ENCODE peak calls at places on chromosomes 2 and 18, in five cellular contexts. J is NAMALWA; W is keratinocyte; O is NCI-H2171; D is activated CD8-positive, alpha-beta T cell treated with anti-CD3 and anti-CD28 coated beads, Interleukin-2, amount 10 ng/mL, durations not matched to agents 7 days and 5 days. Y is an unnamed sample.

GRCh38 chr2:15708161-15708560 is 116.5 kb downstream of the DDX1 start:
- DNase-seq in W (no peak), O (no peak), J (no peak), D (no peak), Y (no peak)

GRCh38 chr18:49431563-49431962 is 28.9 kb downstream of the DYM start:
- DNase-seq in J (no peak), W (peak; percentile 35), O (no peak), D (no peak), Y (no peak)

GRCh38 chr2:177241771-177242135 is 22.8 kb downstream of the NFE2L2 start:
- DNase-seq in O (no peak), D (no peak), W (no peak), J (no peak), Y (peak; percentile 59)

GRCh38 chr2:180012523-180012922 is 5.4 kb upstream of the CWC22 start:
- DNase-seq in W (no peak), J (no peak), D (no peak), O (no peak), Y (peak; percentile 88)

GRCh38 chr2:45391866-45392265 is 219.2 kb downstream of the SRBD1 start:
- DNase-seq in O (no peak), D (no peak), W (no peak), J (no peak), Y (peak; percentile 42)

GRCh38 chr18:61998957-61999356 is 106.2 kb upstream of the RNF152 start:
- DNase-seq in J (no peak), D (no peak), O (no peak), W (no peak), Y (peak; percentile 68)

GRCh38 chr2:40049782-40050181 is 270.7 kb upstream of the THUMPD2 start:
- DNase-seq in J (no peak), W (no peak), D (no peak), O (no peak), Y (no peak)

GRCh38 chr2:215808194-215808593 is 205.2 kb downstream of the MREG start:
- DNase-seq in O (no peak), J (no peak), D (no peak), W (no peak), Y (no peak)

GRCh38 chr2:47519604-47520301 is 116.8 kb downstream of the MSH2 start:
- DNase-seq in W (no peak), O (peak; percentile 69), J (peak; percentile 25), D (no peak), Y (no peak)

GRCh38 chr2:9627310-9627709 is 3.5 kb downstream of the YWHAQ start:
- DNase-seq in D (no peak), W (no peak), J (no peak), O (no peak), Y (peak; percentile 45)

GRCh38 chr2:175167076-175167791 is 769 bp downstream of the ATF2 start:
- DNase-seq in J (peak; percentile 40), O (peak; percentile 28), W (no peak), D (peak; percentile 43), Y (peak; percentile 48)

GRCh38 chr2:117359266-117359970 is 455.1 kb upstream of the DDX18 start:
- DNase-seq in J (no peak), D (no peak), W (no peak), O (no peak), Y (no peak)

GRCh38 chr2:201983174-201983573 is 50.5 kb upstream of the FZD7 start:
- DNase-seq in O (no peak), J (no peak), D (no peak), W (no peak), Y (no peak)

GRCh38 chr2:158893057-158893456 is 75.4 kb upstream of the TANC1 start:
- DNase-seq in O (peak; percentile 92), J (no peak), D (no peak), W (peak; percentile 69), Y (peak; percentile 28)

GRCh38 chr2:165032559-165032958 is 77.2 kb upstream of the SLC38A11 start:
- DNase-seq in O (no peak), D (no peak), W (no peak), J (no peak), Y (no peak)

GRCh38 chr18:39344487-39344886 is 1778.9 kb upstream of the CELF4 start:
- DNase-seq in W (no peak), J (no peak), D (no peak), O (no peak), Y (no peak)